ENCODE peak calls at places on chromosomes 7 and 10, in ten cellular contexts. J is non-pigmented ciliary epithelial cell; X is EL; U is NCI-H460; R is glutamatergic neuron; F is activated CD8-positive, alpha-beta memory T cell treated with anti-CD3 and anti-CD28 coated beads for 4 hours; T is amniotic stem cell; D is SHP77 treated with DMSO at 0.1 percent for 48 hours; I is H7; M is iPS-NIHi11. Y is an unnamed sample.

GRCh38 chr7:157610671-157611295 is 274.0 kb downstream of the DNAJB6 start:
- DNase-seq in X (no peak), R (no peak), D (no peak), I (no peak), T (no peak), F (no peak), U (no peak), M (no peak), J (no peak), Y (no peak)

GRCh38 chr10:5654218-5654755 is 12.1 kb downstream of the ASB13 start:
- DNase-seq in I (no peak), X (no peak), U (no peak), F (no peak), M (no peak), J (no peak), D (no peak), R (no peak), T (no peak), Y (no peak)

GRCh38 chr10:76643465-76643864 is 994.1 kb downstream of the KCNMA1 start:
- DNase-seq in D (no peak), I (no peak), F (no peak), U (no peak), R (no peak), X (no peak), T (no peak), M (no peak), J (no peak), Y (no peak)

GRCh38 chr10:53601260-53601875 is 828.8 kb upstream of the MBL2 start:
- DNase-seq in I (peak), T (no peak), J (no peak), U (peak), R (no peak), F (no peak), D (no peak), X (peak), M (peak), Y (no peak)

GRCh38 chr7:133704436-133704835 is 422.7 kb upstream of the LRGUK start:
- DNase-seq in D (no peak), J (no peak), T (no peak), X (no peak), R (no peak), F (no peak), I (no peak), U (no peak), M (no peak), Y (no peak)

GRCh38 chr10:5983813-5984212 is 6.5 kb upstream of the IL15RA start:
- DNase-seq in I (no peak), U (no peak), J (no peak), F (no peak), T (no peak), M (no peak), X (no peak), R (no peak), D (no peak), Y (no peak)

GRCh38 chr7:138669364-138669763 is 31.8 kb downstream of the SVOPL start:
- DNase-seq in D (no peak), M (no peak), J (no peak), F (no peak), T (no peak), X (no peak), R (no peak), I (no peak), U (no peak), Y (no peak)

GRCh38 chr7:134827889-134828288 is 48.5 kb downstream of the CALD1 start:
- DNase-seq in M (no peak), X (peak), U (no peak), J (peak), I (no peak), T (no peak), D (no peak), F (no peak), R (no peak), Y (no peak)

GRCh38 chr7:33191326-33191725 is 62.0 kb downstream of the BBS9 start:
- DNase-seq in M (no peak), F (no peak), X (no peak), U (no peak), I (peak), T (no peak), J (no peak), R (no peak), D (no peak), Y (no peak)

Y was measured in HAP-1.